ENCODE peak calls at places on chromosomes 11 and 22, in seven cellular contexts. E is colonic mucosa; S is spleen; F is upper lobe of right lung; K is HCT116; X is effector memory CD4-positive, alpha-beta T cell; W is H7. B is an unnamed sample.

GRCh38 chr11:38971141-38971540 is 2373.1 kb upstream of the RAG2 start:
- DNase-seq in K (no peak), F (no peak), S (no peak), E (no peak), W (no peak), X (no peak), B (no peak)

GRCh38 chr22:44360686-44361381 is 48.1 kb upstream of the SHISAL1 start:
- DNase-seq in S (peak; percentile 64), F (peak; percentile 67), X (no peak), E (no peak), W (peak; percentile 69), K (no peak), B (peak; percentile 53)

GRCh38 chr11:120569903-120570302 is 58.4 kb downstream of the GRIK4 start:
- DNase-seq in X (no peak), W (peak; percentile 68), K (no peak), S (peak; percentile 29), E (no peak), F (no peak), B (no peak)

GRCh38 chr11:63023851-63024648 is 8.4 kb upstream of the SLC22A8 start:
- DNase-seq in F (peak; percentile 91), W (peak; percentile 81), K (peak; percentile 57), S (peak; percentile 93), X (peak; percentile 64), E (peak; percentile 88), B (peak; percentile 73)

GRCh38 chr11:113448311-113448666 is 26.9 kb downstream of the DRD2 start:
- DNase-seq in E (no peak), W (no peak), K (no peak), X (no peak), F (no peak), S (no peak), B (no peak)

GRCh38 chr11:77377734-77378133 is 76.2 kb upstream of the GDPD4 start:
- DNase-seq in E (no peak), S (no peak), X (no peak), K (no peak), W (no peak), F (no peak), B (no peak)

GRCh38 chr11:1928038-1928890 is 8.8 kb downstream of the TNNT3 start:
- DNase-seq in S (no peak), F (peak; percentile 60), E (no peak), X (no peak), K (no peak), W (peak; percentile 61), B (no peak)

GRCh38 chr11:68950268-68950667 is 30.5 kb downstream of the MRGPRD start:
- DNase-seq in W (peak; percentile 91), E (no peak), X (no peak), S (no peak), F (no peak), K (peak; percentile 15), B (no peak)

GRCh38 chr11:7347611-7348431 is 96.1 kb downstream of the SYT9 start:
- DNase-seq in X (no peak), S (no peak), W (no peak), F (no peak), E (no peak), K (no peak), B (no peak)

GRCh38 chr22:49521787-49522224 is 305.9 kb downstream of the BRD1 start:
- DNase-seq in E (no peak), X (no peak), F (no peak), W (no peak), S (peak; percentile 56), K (no peak), B (no peak)

GRCh38 chr11:114078423-114078822 is 18.9 kb downstream of the ZBTB16 start:
- DNase-seq in E (no peak), W (no peak), K (no peak), F (no peak), X (no peak), S (no peak), B (no peak)

GRCh38 chr11:33178443-33179154 is 17.3 kb upstream of the CSTF3 start:
- DNase-seq in W (no peak), K (no peak), X (no peak), E (no peak), S (no peak), F (no peak), B (no peak)

GRCh38 chr22:50276143-50276542 is 6.0 kb upstream of the MAPK11 start:
- DNase-seq in S (peak; percentile 87), K (no peak), W (peak; percentile 89), F (peak; percentile 92), E (peak; percentile 74), X (no peak), B (no peak)

GRCh38 chr11:613369-613968 is 2.3 kb downstream of the IRF7 start:
- DNase-seq in E (peak; percentile 87), W (peak; percentile 99), K (peak; percentile 59), S (peak; percentile 93), F (peak; percentile 88), X (peak; percentile 85), B (peak; percentile 47)

GRCh38 chr11:119919656-119920055 is 190.7 kb upstream of the NECTIN1 start:
- DNase-seq in K (no peak), E (no peak), S (peak; percentile 56), F (no peak), W (no peak), X (no peak), B (no peak)

DNA sequence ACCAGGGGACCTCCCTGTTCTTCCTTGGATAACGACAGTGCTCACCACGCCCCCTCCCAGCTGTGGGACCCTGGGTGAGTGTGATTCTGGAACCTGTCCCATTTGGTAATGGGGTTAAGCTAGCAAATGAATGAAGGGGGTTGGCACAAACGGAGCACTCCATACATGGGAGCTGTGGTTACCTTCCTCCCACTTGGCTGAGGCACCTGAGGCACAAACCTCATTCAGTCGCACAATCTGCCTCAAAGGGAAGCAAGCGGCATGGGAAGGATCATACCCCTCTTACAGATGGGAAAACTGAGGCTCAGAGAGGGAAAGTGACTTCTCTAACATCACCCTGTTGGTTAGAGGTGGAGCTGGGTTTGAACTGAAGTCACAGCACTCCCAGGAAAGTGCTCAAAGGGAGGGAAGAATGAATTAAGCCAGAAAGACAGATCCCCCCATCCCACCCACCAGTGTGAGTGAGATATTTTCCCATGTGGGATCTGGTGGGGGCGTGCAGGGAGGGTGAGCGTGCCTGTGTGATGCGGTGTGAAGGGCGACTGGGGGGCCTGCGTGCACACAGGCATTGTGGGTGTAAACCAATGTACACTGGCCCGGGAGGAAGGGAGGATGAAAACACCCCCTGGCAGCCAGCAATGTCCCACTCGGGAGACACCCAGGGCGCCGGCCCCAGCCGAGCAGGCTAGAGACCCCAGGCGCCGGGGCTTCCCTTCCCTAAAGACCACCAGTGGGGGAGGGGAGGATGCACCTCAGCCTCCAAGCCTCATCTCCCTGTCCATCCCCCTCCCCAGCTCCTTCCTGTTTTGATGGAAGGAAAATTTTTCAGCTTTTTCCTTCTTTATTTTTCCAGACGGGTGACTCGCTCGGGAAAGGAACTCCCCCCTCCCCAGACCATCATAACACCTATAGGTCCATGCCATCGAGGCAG is 7.9 kb upstream of the PDGFB start:
- DNase-seq in F (no peak), S (no peak), X (no peak), W (peak; percentile 75), K (no peak), E (no peak), B (no peak)
- H3K27me3 ChIP-seq in F (peaks cover 8% of the 10 kb centered on the region), S (peaks cover 86% of the 10 kb centered on the region), X (no peaks in the 10 kb centered on the region), W (no peaks in the 10 kb centered on the region), K (no peaks in the 10 kb centered on the region), E (peaks cover 12% of the 10 kb centered on the region), B (no peaks in the 10 kb centered on the region)

DNA sequence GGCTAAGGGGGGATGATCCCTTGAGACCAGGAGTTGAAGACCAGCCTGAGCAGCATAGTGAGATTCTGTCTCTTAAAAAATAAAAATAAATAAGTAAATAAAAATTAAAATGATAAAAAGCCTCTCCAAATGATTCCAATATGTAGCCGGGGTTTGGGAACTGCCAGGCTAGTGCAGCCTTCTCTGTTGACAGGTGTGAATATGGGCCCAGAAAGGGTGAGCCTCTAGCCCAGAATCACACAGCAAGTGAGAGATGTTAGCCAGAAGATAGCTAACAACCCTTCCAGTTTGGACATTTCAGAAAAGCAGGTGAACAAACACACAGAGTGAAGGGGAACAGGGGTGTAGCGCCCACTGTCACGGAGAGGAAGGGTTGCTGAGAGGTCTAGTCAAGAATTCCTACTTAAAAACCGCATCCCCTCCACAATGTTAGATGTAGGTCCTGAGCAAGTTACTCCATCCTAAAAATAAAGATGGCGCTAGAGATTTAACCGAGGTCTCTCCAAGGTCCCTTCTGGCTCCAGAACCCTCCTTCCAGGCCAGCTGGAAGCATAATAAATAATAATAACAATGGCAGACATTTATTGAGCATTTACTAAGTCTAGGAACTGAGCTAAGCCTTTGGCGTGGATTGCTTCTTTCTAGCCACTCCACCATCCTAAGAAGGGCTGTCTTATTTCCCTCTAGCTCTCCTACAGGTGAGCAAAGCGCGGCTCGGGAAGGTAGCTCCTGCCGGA is 51.6 kb downstream of the CYTH4 start:
- DNase-seq in E (no peak), K (no peak), F (no peak), W (no peak), X (no peak), S (no peak), B (no peak)
- H3K27me3 ChIP-seq in E (peaks cover 48% of the 10 kb centered on the region), K (no peaks in the 10 kb centered on the region), F (peaks cover 54% of the 10 kb centered on the region), W (peaks cover 30% of the 10 kb centered on the region), X (peaks cover 24% of the 10 kb centered on the region), S (peaks cover 97% of the 10 kb centered on the region), B (peaks cover 17% of the 10 kb centered on the region)

GRCh38 chr11:4375431-4376113 is 7.4 kb upstream of the OR52B4 start:
- DNase-seq in X (no peak), F (no peak), K (no peak), W (no peak), E (no peak), S (no peak), B (no peak)

GRCh38 chr11:4368286-4368685 is at the start of gene OR52B4:
- DNase-seq in F (no peak), S (no peak), K (no peak), W (no peak), X (no peak), E (no peak), B (no peak)

DNA sequence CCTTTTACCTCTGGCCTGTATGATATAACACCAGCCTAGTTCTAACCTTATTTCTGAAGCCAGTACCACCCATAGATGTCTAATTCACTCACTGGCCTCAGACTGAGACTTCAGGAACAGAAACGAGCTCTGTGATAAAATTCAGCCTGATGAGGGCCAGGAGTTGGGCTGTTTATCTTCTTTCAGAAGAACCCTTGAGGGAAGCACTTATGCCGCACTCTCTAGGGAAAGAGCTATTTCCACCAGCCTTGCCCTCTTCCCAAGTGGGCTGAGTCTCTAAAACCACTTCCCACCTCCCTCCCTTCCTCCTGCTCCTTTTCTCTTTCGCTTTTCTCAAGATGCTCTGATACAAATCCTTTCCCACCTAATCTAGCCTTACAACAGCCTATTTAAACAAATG is 2.0 kb upstream of the OR52B4 start:
- DNase-seq in X (no peak), F (no peak), K (no peak), W (no peak), S (no peak), E (no peak), B (no peak)
- H3K27me3 ChIP-seq in X (no peaks in the 10 kb centered on the region), F (no peaks in the 10 kb centered on the region), K (peaks cover 24% of the 10 kb centered on the region), W (no peaks in the 10 kb centered on the region), S (no peaks in the 10 kb centered on the region), E (no peaks in the 10 kb centered on the region), B (no peaks in the 10 kb centered on the region)

GRCh38 chr11:28618426-28618825 is 510.2 kb downstream of the METTL15 start:
- DNase-seq in K (no peak), W (no peak), S (no peak), E (no peak), F (no peak), X (no peak), B (no peak)

GRCh38 chr11:28625532-28625931 is 517.3 kb downstream of the METTL15 start:
- DNase-seq in K (no peak), W (no peak), E (no peak), F (no peak), S (no peak), X (no peak), B (no peak)

GRCh38 chr11:28619870-28620540 is 511.8 kb downstream of the METTL15 start:
- DNase-seq in S (no peak), X (no peak), E (no peak), K (no peak), W (no peak), F (no peak), B (no peak)

GRCh38 chr11:28616566-28616965 is 508.4 kb downstream of the METTL15 start:
- DNase-seq in S (no peak), E (no peak), F (no peak), K (no peak), X (no peak), W (no peak), B (no peak)

GRCh38 chr11:28621648-28622215 is 513.5 kb downstream of the METTL15 start:
- DNase-seq in E (no peak), K (no peak), X (no peak), W (no peak), F (no peak), S (no peak), B (no peak)
- H3K27me3 ChIP-seq in E (no peaks in the 10 kb centered on the region), K (no peaks in the 10 kb centered on the region), X (no peaks in the 10 kb centered on the region), W (no peaks in the 10 kb centered on the region), F (no peaks in the 10 kb centered on the region), S (no peaks in the 10 kb centered on the region), B (no peaks in the 10 kb centered on the region)

B was measured in thoracic aorta.